ENCODE peak calls at places on chromosomes 16 and 17, in five cellular contexts. X, Y, G, U and F are unnamed samples.
A peak's percentile ranks its signal among the peaks of the same experiment; 100 is the strongest.

GRCh38 chr17:46974086-46974485 is 5.0 kb downstream of the RPRML start:
- DNase-seq in G (no peak), U (no peak), X (no peak), Y (no peak), F (no peak)

GRCh38 chr17:59154335-59154720 is 658 bp downstream of the SKA2 start:
- DNase-seq in G (peak; percentile 52), Y (peak; percentile 63), U (no peak), X (peak; percentile 59), F (peak; percentile 51)

GRCh38 chr17:7676533-7676932 is 10.8 kb downstream of the TP53 start:
- DNase-seq in X (no peak), Y (no peak), G (no peak), U (no peak), F (no peak)

GRCh38 chr16:66984902-66985311 is 3.5 kb upstream of the CES4A start:
- DNase-seq in U (no peak), G (no peak), X (no peak), Y (no peak), F (no peak)

GRCh38 chr17:19021622-19022083 is 17.1 kb upstream of the FAM83G start:
- DNase-seq in G (no peak), U (no peak), X (peak; percentile 55), Y (peak; percentile 66), F (peak; percentile 48)

GRCh38 chr16:82756283-82756599 is 129.5 kb downstream of the CDH13 start:
- DNase-seq in U (no peak), G (peak; percentile 57), Y (no peak), X (no peak), F (no peak)

GRCh38 chr16:85689950-85690320 is 1.2 kb upstream of the GINS2 start:
- DNase-seq in Y (no peak), U (no peak), X (peak; percentile 21), G (no peak), F (no peak)

GRCh38 chr17:39676198-39676819 is 8.1 kb downstream of the PNMT start:
- DNase-seq in Y (no peak), X (peak; percentile 59), G (peak; percentile 32), U (peak; percentile 96), F (peak; percentile 72)

GRCh38 chr16:24045641-24046040 is 209.9 kb downstream of the PRKCB start:
- DNase-seq in U (no peak), Y (peak; percentile 44), X (no peak), G (no peak), F (no peak)

GRCh38 chr17:14351493-14351892 is 50.6 kb downstream of the HS3ST3B1 start:
- DNase-seq in U (no peak), G (no peak), Y (no peak), X (no peak), F (peak; percentile 37)

GRCh38 chr17:61000911-61001310 is 323.3 kb downstream of the BCAS3 start:
- DNase-seq in G (peak; percentile 67), X (no peak), Y (no peak), U (no peak), F (no peak)

GRCh38 chr17:39754958-39755549 is 17.3 kb downstream of the GRB7 start:
- DNase-seq in U (peak; percentile 68), Y (no peak), G (peak; percentile 12), X (no peak), F (peak; percentile 47)

GRCh38 chr16:47110939-47111338 is 32.8 kb downstream of the NETO2 start:
- DNase-seq in X (no peak), Y (no peak), U (no peak), G (no peak), F (no peak)

GRCh38 chr16:69039333-69039941 is 66.0 kb upstream of the HAS3 start:
- DNase-seq in U (peak; percentile 19), G (peak; percentile 50), Y (no peak), X (no peak), F (no peak)

GRCh38 chr16:88705746-88706287 is 391 bp downstream of the RNF166 start:
- DNase-seq in G (no peak), Y (peak; percentile 40), U (no peak), X (no peak), F (no peak)

GRCh38 chr16:21663889-21664647 is at the start of gene OTOA:
- DNase-seq in U (no peak), X (no peak), Y (no peak), G (no peak), F (no peak)

GRCh38 chr16:48846277-48846676 is 236.3 kb upstream of the N4BP1 start:
- DNase-seq in X (no peak), Y (no peak), G (no peak), U (no peak), F (no peak)

GRCh38 chr16:57903656-57904055 is 67.3 kb downstream of the CNGB1 start:
- DNase-seq in Y (no peak), X (no peak), U (no peak), G (no peak), F (no peak)

GRCh38 chr17:40284085-40284713 is 3.5 kb upstream of the CDC6 start:
- DNase-seq in U (no peak), G (peak; percentile 76), X (no peak), Y (no peak), F (no peak)

GRCh38 chr16:28091706-28092105 is 28.2 kb upstream of the GSG1L start:
- DNase-seq in U (no peak), Y (no peak), G (no peak), X (no peak), F (no peak)

GRCh38 chr17:37388266-37388665 is 12.5 kb downstream of the C17orf78 start:
- DNase-seq in U (no peak), G (no peak), X (no peak), Y (no peak), F (no peak)

GRCh38 chr16:1174477-1175357 is 21.8 kb downstream of the CACNA1H start:
- DNase-seq in U (no peak), G (no peak), Y (no peak), X (no peak), F (no peak)

GRCh38 chr16:3842994-3843393 is 37.5 kb downstream of the CREBBP start:
- DNase-seq in G (peak; percentile 56), X (no peak), Y (no peak), U (peak; percentile 74), F (no peak)

GRCh38 chr17:49843774-49844350 is 4.0 kb downstream of the TAC4 start:
- DNase-seq in X (no peak), Y (peak; percentile 81), U (peak; percentile 54), G (no peak), F (peak; percentile 18)

GRCh38 chr17:40461036-40461721 is 17.9 kb downstream of the IGFBP4 start:
- DNase-seq in G (peak; percentile 67), Y (no peak), U (no peak), X (no peak), F (no peak)

GRCh38 chr17:60750645-60751044 is 73.0 kb downstream of the BCAS3 start:
- DNase-seq in U (no peak), G (no peak), X (no peak), Y (no peak), F (no peak)

GRCh38 chr17:56317351-56318208 is 164.3 kb downstream of the ANKFN1 start:
- DNase-seq in U (no peak), Y (no peak), G (no peak), X (no peak), F (no peak)

GRCh38 chr17:17445296-17445924 is 31.4 kb upstream of the MED9 start:
- DNase-seq in Y (no peak), G (no peak), X (no peak), U (no peak), F (no peak)

GRCh38 chr17:6456914-6457687 is 12.8 kb downstream of the PIMREG start:
- DNase-seq in Y (no peak), U (no peak), G (peak; percentile 65), X (peak; percentile 21), F (no peak)

DNA sequence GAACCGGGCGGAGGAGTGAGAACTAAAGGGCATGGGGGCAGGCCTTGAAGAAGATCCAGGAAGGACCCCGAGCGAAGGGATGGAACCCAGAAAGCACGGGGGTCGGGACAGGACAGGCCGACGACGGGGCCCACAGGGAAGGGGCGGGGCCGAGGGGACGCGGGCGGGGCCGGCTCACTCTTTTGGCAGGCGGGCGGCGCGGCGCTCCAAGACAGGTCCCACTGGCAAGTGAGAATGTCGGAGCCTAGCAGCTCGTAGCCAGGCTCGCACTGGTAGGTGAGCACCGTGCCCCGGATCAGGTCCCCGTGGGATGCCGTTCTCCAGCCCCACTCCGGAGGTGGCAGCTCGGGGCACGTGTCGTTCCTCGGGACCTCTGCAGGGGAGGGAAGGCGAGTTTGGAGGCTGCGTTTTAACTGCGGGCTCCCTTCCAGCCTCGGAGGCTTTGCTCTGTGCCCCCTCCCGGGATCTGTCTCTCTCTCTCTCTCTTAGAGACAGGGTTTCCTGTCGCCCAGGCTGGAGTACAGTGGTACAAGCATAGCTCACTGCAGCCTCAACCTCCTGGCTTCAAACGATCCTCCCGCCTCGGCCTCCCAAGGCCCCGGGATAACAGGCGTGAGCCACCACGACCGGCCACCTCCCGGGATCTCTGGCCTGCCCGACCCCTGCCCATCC is 13.7 kb upstream of the CDIPT start:
- DNase-seq in X (no peak), Y (peak; percentile 40), G (no peak), U (no peak), F (no peak)
- H3K4me3 ChIP-seq in X (no peak overlapping the region), Y (no peak overlapping the region), G (peak overlapping the region; percentile 18), U (peak overlapping the region; percentile 22), F (no peak overlapping the region)

DNA sequence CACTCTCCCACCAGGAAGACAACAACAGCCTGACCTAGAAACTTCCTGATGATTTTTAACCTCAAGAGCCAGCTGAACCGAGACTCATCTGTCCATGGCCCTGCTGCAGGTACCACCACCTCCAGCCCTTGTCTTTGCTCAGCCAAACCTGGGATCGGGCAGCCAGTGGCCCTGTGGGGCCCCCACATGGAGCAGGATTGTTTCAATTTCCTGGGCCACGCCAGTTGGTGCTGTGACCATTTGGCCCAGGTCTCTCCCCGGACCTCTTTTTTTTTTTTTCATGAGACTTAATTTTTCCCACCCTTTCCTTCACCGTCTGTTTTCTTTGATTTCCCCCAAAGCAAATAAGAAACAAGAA is 8.3 kb upstream of the HOXB2 start:
- DNase-seq in X (no peak), U (no peak), Y (no peak), G (no peak), F (no peak)
- H3K4me3 ChIP-seq in X (no peak overlapping the region), U (no peak overlapping the region), Y (no peak overlapping the region), G (no peak overlapping the region), F (no peak overlapping the region)

GRCh38 chr16:2196981-2197511 is 641 bp upstream of the CASKIN1 start:
- DNase-seq in U (no peak), Y (no peak), X (no peak), G (no peak), F (no peak)
- H3K4me3 ChIP-seq in U (peak overlapping the region; percentile 32), Y (no peak overlapping the region), X (no peak overlapping the region), G (no peak overlapping the region), F (no peak overlapping the region)

DNA sequence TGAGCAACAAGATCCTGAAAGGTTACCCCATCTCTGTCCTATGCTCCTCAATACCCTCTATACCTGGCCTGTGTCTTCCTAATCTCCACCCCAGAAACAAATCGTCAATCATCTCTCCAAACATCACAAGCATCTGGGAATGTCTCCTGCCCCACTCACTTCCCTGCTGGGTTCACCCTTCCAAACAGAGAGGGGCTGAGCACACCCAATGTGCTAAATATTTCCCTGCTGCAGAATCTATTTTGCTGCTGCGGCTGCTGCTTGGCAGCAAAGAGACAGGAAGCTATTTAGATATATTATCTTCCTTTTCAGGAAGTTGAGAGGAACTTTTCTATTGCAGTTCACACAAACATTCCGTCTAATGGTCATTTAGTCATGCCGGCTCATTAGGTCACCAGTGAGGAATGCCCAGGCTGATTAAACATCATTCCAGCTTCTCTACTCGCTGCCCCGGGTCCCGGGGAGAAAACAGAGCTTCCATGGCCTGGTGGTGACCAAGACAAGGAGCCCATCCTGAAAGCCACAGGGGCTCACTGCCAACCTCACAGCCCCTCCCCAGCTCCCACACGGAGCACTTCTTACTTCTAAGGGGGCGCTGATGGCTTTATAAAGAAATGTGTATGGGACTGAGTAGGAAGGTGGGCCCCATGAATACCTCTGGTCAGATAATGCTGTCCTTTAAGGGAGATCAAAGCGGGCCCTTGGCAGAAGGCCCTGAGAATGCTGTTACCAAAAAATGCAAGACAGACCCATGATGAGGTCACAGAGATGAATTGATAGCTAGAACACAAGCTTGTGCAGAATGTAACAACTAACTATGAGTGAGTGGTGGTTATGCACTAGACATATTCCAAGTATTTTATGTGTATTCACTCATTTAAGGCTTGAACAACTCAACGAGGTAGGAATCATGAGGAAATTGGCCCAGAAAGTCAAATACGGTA is 218.3 kb downstream of the SOX9 start:
- DNase-seq in U (no peak), G (peak; percentile 93), X (no peak), Y (no peak), F (no peak)
- H3K4me3 ChIP-seq in U (no peak overlapping the region), G (no peak overlapping the region), X (no peak overlapping the region), Y (no peak overlapping the region), F (no peak overlapping the region)